ENCODE peak calls at places on chromosomes 3 and 15, in ten cellular contexts. I is sigmoid colon, L is HL-60, G is GM12878, H is K562, T is SK-N-SH, D is esophagus muscularis mucosa, Y is H1, N is breast epithelium, J is upper lobe of left lung. R is an unnamed sample. For H3K27me3, the result is how much of the 10 kb centered on the place peaks cover.

GRCh38 chr3:46130631-46131310 is 77.3 kb downstream of the CCR1 start:
- DNase-seq in T (no peak), Y (no peak), H (no peak), N (no peak), G (no peak), L (peak), I (no peak), D (no peak), J (no peak), R (no peak)

GRCh38 chr15:49718234-49718633 is 97.4 kb downstream of the DTWD1 start:
- DNase-seq in I (no peak), Y (no peak), J (no peak), L (no peak), N (no peak), G (no peak), H (no peak), T (no peak), D (no peak), R (no peak)

GRCh38 chr15:66253643-66254363 is at the start of gene MEGF11:
- DNase-seq in T (peak), D (no peak), I (no peak), N (no peak), L (no peak), J (no peak), Y (no peak), G (no peak), H (peak), R (no peak)

GRCh38 chr3:158845748-158846350 is 44.0 kb downstream of the MFSD1 start:
- DNase-seq in N (no peak), L (peak), J (no peak), G (no peak), D (no peak), H (peak), T (peak), I (no peak), Y (peak), R (no peak)

GRCh38 chr3:172199850-172200369 is 160.5 kb downstream of the FNDC3B start:
- DNase-seq in D (no peak), T (no peak), L (no peak), Y (no peak), N (no peak), H (no peak), G (no peak), I (no peak), J (no peak), R (no peak)

GRCh38 chr3:98371186-98371585 is 17.5 kb downstream of the OR5K4 start:
- DNase-seq in I (no peak), J (no peak), Y (no peak), T (no peak), H (no peak), N (no peak), L (no peak), G (no peak), D (no peak), R (no peak)

GRCh38 chr3:13612829-13613228 is 63.9 kb downstream of the FBLN2 start:
- DNase-seq in T (no peak), G (no peak), D (no peak), N (no peak), J (peak), Y (no peak), H (no peak), I (peak), L (no peak), R (peak)

GRCh38 chr15:87816811-87817210 is 439.7 kb downstream of the NTRK3 start:
- DNase-seq in L (no peak), N (no peak), D (peak), I (no peak), G (no peak), J (no peak), Y (no peak), T (no peak), H (no peak), R (no peak)

DNA sequence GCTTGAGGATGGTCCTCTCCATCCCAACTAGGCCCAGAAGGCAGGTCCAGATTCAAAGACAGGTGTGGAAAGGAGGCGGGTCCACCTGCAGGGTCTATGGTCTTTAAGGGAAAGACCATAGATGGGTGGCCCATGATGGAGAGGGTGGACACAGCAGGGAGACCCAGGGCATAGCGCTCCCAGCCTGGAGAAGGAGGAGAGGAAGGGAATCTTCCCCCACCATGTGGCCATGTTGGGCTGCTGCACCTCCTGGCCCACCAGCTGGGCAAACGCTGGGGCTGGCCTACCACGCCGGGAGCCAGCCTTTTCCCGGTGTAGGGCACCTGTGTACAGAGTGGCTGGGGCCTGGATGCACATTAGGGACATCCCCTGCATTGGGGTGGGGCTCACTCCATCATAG is 265.2 kb upstream of the TLE3 start:
- DNase-seq in Y (peak), J (peak), G (no peak), L (peak), T (peak), I (peak), H (peak), D (no peak), N (no peak), R (no peak)
- H3K27me3 ChIP-seq in Y (under half), J (under half), G (under half), L (under half), T (under half), I (under half), H (under half), D (under half), N (under half), R (under half)

GRCh38 chr3:146416366-146416765 is 53.0 kb downstream of the PLSCR2 start:
- DNase-seq in J (no peak), D (no peak), T (no peak), Y (no peak), I (no peak), N (no peak), H (no peak), G (no peak), L (no peak), R (no peak)
- TF ChIP-seq POLR2AphosphoS5 in J (no peak), D (no peak), T (no peak), Y (no peak), I (no peak), N (no peak), H (no peak), G (no peak), L (no peak), R (no peak)

DNA sequence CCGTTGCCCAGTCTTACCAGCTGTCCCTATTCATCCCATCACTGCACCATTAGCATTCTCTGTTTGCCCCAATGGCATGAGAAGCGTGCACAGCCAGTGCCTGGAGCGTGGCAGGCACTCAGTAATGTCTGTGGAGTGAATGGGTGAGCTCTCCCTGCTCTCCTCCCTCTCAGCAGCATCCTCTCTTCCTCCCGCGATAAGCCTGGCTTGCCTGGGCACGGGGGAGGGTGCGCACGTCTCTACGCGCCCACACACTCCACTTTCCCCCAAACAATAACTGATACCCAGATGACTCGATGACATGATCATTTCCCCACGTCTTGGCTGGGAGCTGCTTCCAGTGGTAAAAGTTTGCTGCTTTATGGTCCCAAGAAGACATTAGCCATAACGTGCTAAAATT is 81.8 kb upstream of the LINGO1 start:
- DNase-seq in D (no peak), T (no peak), Y (no peak), L (no peak), J (no peak), G (no peak), N (no peak), I (no peak), H (no peak), R (no peak)
- H3K27me3 ChIP-seq in D (under half), T (under half), Y (under half), L (under half), J (under half), G (under half), N (under half), I (under half), H (under half), R (under half)

GRCh38 chr3:150149651-150150051 is 179.0 kb upstream of the PFN2 start:
- DNase-seq in D (peak), N (no peak), L (no peak), H (no peak), I (no peak), J (no peak), G (no peak), T (no peak), Y (no peak), R (no peak)

GRCh38 chr3:150144309-150144708 is 173.6 kb upstream of the PFN2 start:
- DNase-seq in H (peak), G (no peak), T (no peak), Y (no peak), N (no peak), J (no peak), L (no peak), I (no peak), D (peak), R (no peak)

GRCh38 chr3:150145659-150146058 is 175.0 kb upstream of the PFN2 start:
- DNase-seq in L (no peak), D (peak), J (no peak), N (no peak), I (peak), T (no peak), G (no peak), H (no peak), Y (no peak), R (no peak)

GRCh38 chr3:150147776-150148175 is 177.1 kb upstream of the PFN2 start:
- DNase-seq in H (no peak), D (peak), T (no peak), Y (no peak), J (no peak), G (no peak), N (no peak), I (no peak), L (no peak), R (no peak)

GRCh38 chr3:150146891-150147761 is 176.4 kb upstream of the PFN2 start:
- DNase-seq in G (no peak), L (no peak), Y (no peak), T (no peak), J (no peak), D (peak), I (peak), H (no peak), N (no peak), R (no peak)
- TF ChIP-seq POLR2AphosphoS5 in G (no peak), L (no peak), Y (no peak), T (peak), J (no peak), D (peak), I (peak), H (no peak), N (no peak), R (no peak)

GRCh38 chr3:23072672-23073071 is 130.5 kb upstream of the UBE2E2 start:
- DNase-seq in Y (no peak), T (no peak), D (no peak), L (no peak), I (no peak), N (no peak), G (no peak), H (no peak), J (no peak), R (no peak)

GRCh38 chr3:23062982-23063381 is 140.1 kb upstream of the UBE2E2 start:
- DNase-seq in D (no peak), J (no peak), H (no peak), Y (no peak), T (no peak), L (no peak), G (no peak), N (no peak), I (no peak), R (no peak)

GRCh38 chr3:23071758-23072157 is 131.4 kb upstream of the UBE2E2 start:
- DNase-seq in I (no peak), J (peak), T (no peak), D (peak), H (no peak), G (no peak), N (no peak), L (peak), Y (no peak), R (no peak)

GRCh38 chr3:23071306-23071705 is 131.8 kb upstream of the UBE2E2 start:
- DNase-seq in G (no peak), H (no peak), N (no peak), D (no peak), J (no peak), I (no peak), T (no peak), Y (no peak), L (no peak), R (no peak)

GRCh38 chr3:23068016-23068728 is 135.0 kb upstream of the UBE2E2 start:
- DNase-seq in G (no peak), I (no peak), D (no peak), J (no peak), H (no peak), Y (peak), L (no peak), T (no peak), N (no peak), R (no peak)
- H3K27me3 ChIP-seq in G (under half), I (under half), D (under half), J (under half), H (under half), Y (under half), L (under half), T (under half), N (under half), R (under half)

DNA sequence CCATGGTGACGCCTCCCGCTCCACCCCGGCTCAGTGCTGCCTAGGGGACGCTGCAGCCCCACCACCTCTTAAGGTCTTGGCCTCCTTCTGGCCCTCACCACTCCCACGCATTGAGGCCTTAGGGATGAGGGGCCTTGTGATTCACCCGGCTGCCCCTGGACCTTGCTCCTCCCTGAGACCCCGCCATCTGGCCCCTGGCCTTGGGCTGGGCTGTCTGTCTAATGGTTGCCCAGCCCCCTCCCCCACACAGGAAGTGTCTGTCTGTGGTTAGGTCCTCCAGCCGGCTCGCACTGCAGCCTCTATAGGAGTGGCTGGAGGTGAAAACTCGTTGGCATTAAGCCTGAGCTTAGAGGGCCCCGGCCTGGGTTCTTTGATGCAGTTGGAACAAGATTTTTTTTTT is 21.5 kb upstream of the MTHFS start:
- DNase-seq in N (no peak), I (no peak), G (no peak), H (no peak), L (no peak), T (no peak), Y (no peak), D (no peak), J (no peak), R (no peak)
- TF ChIP-seq POLR2AphosphoS5 in N (no peak), I (no peak), G (no peak), H (no peak), L (peak), T (no peak), Y (peak), D (no peak), J (no peak), R (no peak)

GRCh38 chr3:52444860-52445793 is at the start of gene SEMA3G:
- DNase-seq in G (no peak), T (peak), D (peak), H (peak), L (peak), Y (peak), J (peak), I (peak), N (peak), R (peak)

GRCh38 chr3:52443268-52443610 is 1.7 kb downstream of the SEMA3G start:
- DNase-seq in D (no peak), G (no peak), Y (no peak), J (no peak), I (no peak), T (no peak), H (no peak), L (no peak), N (no peak), R (no peak)

GRCh38 chr3:52442409-52443267 is 2.3 kb downstream of the SEMA3G start:
- DNase-seq in H (no peak), J (no peak), N (no peak), I (peak), T (peak), Y (no peak), L (no peak), D (no peak), G (no peak), R (peak)

GRCh38 chr3:52446042-52446441 is 1.1 kb upstream of the SEMA3G start:
- DNase-seq in D (no peak), J (no peak), L (no peak), T (no peak), N (no peak), I (no peak), Y (no peak), H (no peak), G (no peak), R (no peak)

GRCh38 chr3:52443791-52444687 is 864 bp downstream of the SEMA3G start:
- DNase-seq in I (no peak), G (no peak), L (no peak), D (no peak), Y (no peak), T (no peak), J (no peak), N (no peak), H (no peak), R (no peak)
- H3K27me3 ChIP-seq in I (under half), G (under half), L (under half), D (under half), Y (under half), T (under half), J (under half), N (under half), H (under half), R (under half)

GRCh38 chr3:42190701-42191442 is 75.1 kb downstream of the CCK start:
- DNase-seq in J (peak), N (peak), L (peak), G (no peak), I (peak), Y (no peak), D (no peak), T (peak), H (peak), R (peak)
- TF ChIP-seq POLR2AphosphoS5 in J (no peak), N (no peak), L (no peak), G (no peak), I (no peak), Y (no peak), D (no peak), T (no peak), H (no peak), R (no peak)

DNA sequence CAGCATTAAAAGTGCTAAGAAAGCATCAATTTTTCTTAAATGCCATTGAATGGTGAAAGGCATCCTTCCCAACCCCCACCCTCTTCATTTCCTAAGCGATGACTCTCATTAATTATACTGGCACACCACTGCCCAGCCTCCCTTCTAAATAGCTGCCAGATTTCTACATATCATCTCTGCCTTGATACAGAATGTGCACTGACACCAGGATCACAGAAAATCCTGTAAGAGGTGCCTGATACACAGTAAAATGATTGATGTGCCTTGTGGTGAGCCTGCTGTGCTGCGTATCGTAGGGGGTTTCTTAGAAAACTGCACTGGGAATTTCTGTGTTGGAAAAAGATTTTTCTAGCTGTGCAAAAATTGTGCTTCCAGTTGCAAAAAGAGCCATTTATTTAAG is 3.0 kb upstream of the PLCH1 start:
- DNase-seq in I (no peak), Y (no peak), G (no peak), J (no peak), N (no peak), L (no peak), D (no peak), H (no peak), T (no peak), R (no peak)
- H3K27me3 ChIP-seq in I (under half), Y (under half), G (under half), J (under half), N (under half), L (under half), D (under half), H (under half), T (under half), R (under half)

GRCh38 chr3:126060613-126061145 is 23.2 kb downstream of the SLC41A3 start:
- DNase-seq in N (no peak), T (no peak), L (no peak), Y (no peak), D (no peak), G (no peak), I (no peak), J (no peak), H (no peak), R (no peak)
- TF ChIP-seq POLR2AphosphoS5 in N (no peak), T (no peak), L (no peak), Y (no peak), D (no peak), G (no peak), I (no peak), J (no peak), H (no peak), R (no peak)